ENCODE peak calls at places on chromosomes 1 and 21, in seven cellular contexts. One of them, this sample, is unnamed.

GRCh38 chr1:52152976-52153375 is 11.1 kb downstream of the ZFYVE9 start:
- DNase-seq in Calu3: no peak
- DNase-seq in WTC11: no peak
- DNase-seq in heart right ventricle: no peak
- DNase-seq in A549: no peak
- DNase-seq in gastrocnemius medialis: no peak
- DNase-seq in bronchial epithelial cell: no peak
- DNase-seq in this sample: no peak

GRCh38 chr1:58905126-58905490 is 121.3 kb upstream of the JUN start:
- DNase-seq in Calu3: no peak
- DNase-seq in gastrocnemius medialis: no peak
- DNase-seq in WTC11: no peak
- DNase-seq in bronchial epithelial cell: no peak
- DNase-seq in A549: no peak
- DNase-seq in heart right ventricle: no peak
- DNase-seq in this sample: no peak

GRCh38 chr1:31583995-31584868 is 7.9 kb downstream of the TINAGL1 start:
- DNase-seq in gastrocnemius medialis: peak
- DNase-seq in A549: no peak
- DNase-seq in heart right ventricle: peak
- DNase-seq in Calu3: peak
- DNase-seq in bronchial epithelial cell: no peak
- DNase-seq in WTC11: no peak
- DNase-seq in this sample: peak

GRCh38 chr1:117780981-117781475 is 148.4 kb downstream of the GDAP2 start:
- DNase-seq in bronchial epithelial cell: no peak
- DNase-seq in heart right ventricle: no peak
- DNase-seq in gastrocnemius medialis: no peak
- DNase-seq in WTC11: no peak
- DNase-seq in Calu3: no peak
- DNase-seq in A549: no peak
- DNase-seq in this sample: no peak

GRCh38 chr21:45578811-45579381 is 36.7 kb upstream of the SLC19A1 start:
- DNase-seq in Calu3: no peak
- DNase-seq in bronchial epithelial cell: no peak
- DNase-seq in A549: no peak
- DNase-seq in heart right ventricle: no peak
- DNase-seq in WTC11: peak
- DNase-seq in gastrocnemius medialis: no peak
- DNase-seq in this sample: no peak

GRCh38 chr1:72282271-72282656 is at the start of gene NEGR1:
- DNase-seq in WTC11: peak
- DNase-seq in heart right ventricle: peak
- DNase-seq in A549: no peak
- DNase-seq in bronchial epithelial cell: peak
- DNase-seq in Calu3: peak
- DNase-seq in gastrocnemius medialis: peak
- DNase-seq in this sample: peak

GRCh38 chr1:211581521-211581920 is 2.6 kb upstream of the SLC30A1 start:
- DNase-seq in WTC11: no peak
- DNase-seq in bronchial epithelial cell: no peak
- DNase-seq in gastrocnemius medialis: peak
- DNase-seq in heart right ventricle: no peak
- DNase-seq in A549: no peak
- DNase-seq in Calu3: no peak
- DNase-seq in this sample: no peak

GRCh38 chr1:234922987-234923386 is 205.7 kb downstream of the TOMM20 start:
- DNase-seq in bronchial epithelial cell: no peak
- DNase-seq in A549: no peak
- DNase-seq in gastrocnemius medialis: no peak
- DNase-seq in WTC11: no peak
- DNase-seq in heart right ventricle: no peak
- DNase-seq in Calu3: no peak
- DNase-seq in this sample: no peak

GRCh38 chr1:61064673-61065072 is 17.7 kb upstream of the NFIA start:
- DNase-seq in A549: no peak
- DNase-seq in WTC11: no peak
- DNase-seq in bronchial epithelial cell: no peak
- DNase-seq in Calu3: no peak
- DNase-seq in gastrocnemius medialis: no peak
- DNase-seq in heart right ventricle: no peak
- DNase-seq in this sample: no peak

GRCh38 chr21:28856588-28857250 is 136.0 kb downstream of the LTN1 start:
- DNase-seq in A549: no peak
- DNase-seq in heart right ventricle: no peak
- DNase-seq in bronchial epithelial cell: no peak
- DNase-seq in WTC11: peak
- DNase-seq in Calu3: no peak
- DNase-seq in gastrocnemius medialis: no peak
- DNase-seq in this sample: no peak

GRCh38 chr21:41611966-41612606 is 104.1 kb upstream of the TMPRSS2 start:
- DNase-seq in WTC11: peak
- DNase-seq in Calu3: peak
- DNase-seq in A549: peak
- DNase-seq in gastrocnemius medialis: no peak
- DNase-seq in heart right ventricle: no peak
- DNase-seq in bronchial epithelial cell: peak
- DNase-seq in this sample: no peak

GRCh38 chr1:36522461-36523229 is 39.9 kb upstream of the CSF3R start:
- DNase-seq in gastrocnemius medialis: no peak
- DNase-seq in A549: no peak
- DNase-seq in heart right ventricle: no peak
- DNase-seq in bronchial epithelial cell: no peak
- DNase-seq in WTC11: no peak
- DNase-seq in Calu3: no peak
- DNase-seq in this sample: no peak

GRCh38 chr1:184482113-184482512 is 95.3 kb downstream of the C1orf21 start:
- DNase-seq in bronchial epithelial cell: no peak
- DNase-seq in WTC11: no peak
- DNase-seq in Calu3: no peak
- DNase-seq in gastrocnemius medialis: peak
- DNase-seq in heart right ventricle: peak
- DNase-seq in A549: no peak
- DNase-seq in this sample: no peak

GRCh38 chr1:57061369-57061768 is 95.6 kb upstream of the C8B start:
- DNase-seq in A549: no peak
- DNase-seq in bronchial epithelial cell: peak
- DNase-seq in gastrocnemius medialis: no peak
- DNase-seq in WTC11: no peak
- DNase-seq in heart right ventricle: peak
- DNase-seq in Calu3: peak
- DNase-seq in this sample: no peak

GRCh38 chr21:37266515-37267221 is 466 bp downstream of the VPS26C start:
- DNase-seq in WTC11: peak
- DNase-seq in heart right ventricle: no peak
- DNase-seq in A549: no peak
- DNase-seq in gastrocnemius medialis: peak
- DNase-seq in bronchial epithelial cell: peak
- DNase-seq in Calu3: peak
- DNase-seq in this sample: no peak

GRCh38 chr1:87916965-87917364 is 588.3 kb downstream of the LMO4 start:
- DNase-seq in bronchial epithelial cell: no peak
- DNase-seq in heart right ventricle: no peak
- DNase-seq in Calu3: no peak
- DNase-seq in WTC11: no peak
- DNase-seq in gastrocnemius medialis: no peak
- DNase-seq in A549: no peak
- DNase-seq in this sample: no peak

GRCh38 chr1:230067441-230067870 is 418 bp downstream of the GALNT2 start:
- DNase-seq in A549: peak
- DNase-seq in WTC11: peak
- DNase-seq in bronchial epithelial cell: no peak
- DNase-seq in heart right ventricle: peak
- DNase-seq in gastrocnemius medialis: peak
- DNase-seq in Calu3: peak
- DNase-seq in this sample: no peak

GRCh38 chr1:7043232-7043549 is 257.9 kb downstream of the CAMTA1 start:
- DNase-seq in heart right ventricle: no peak
- DNase-seq in bronchial epithelial cell: no peak
- DNase-seq in gastrocnemius medialis: no peak
- DNase-seq in A549: no peak
- DNase-seq in Calu3: no peak
- DNase-seq in WTC11: no peak
- DNase-seq in this sample: no peak

GRCh38 chr1:1943834-1944570 is 24.9 kb upstream of the TMEM52 start:
- DNase-seq in heart right ventricle: peak
- DNase-seq in bronchial epithelial cell: peak
- DNase-seq in gastrocnemius medialis: no peak
- DNase-seq in WTC11: peak
- DNase-seq in Calu3: peak
- DNase-seq in A549: peak
- DNase-seq in this sample: no peak

GRCh38 chr1:26799479-26800133 is 11.9 kb downstream of the PIGV start:
- DNase-seq in Calu3: peak
- DNase-seq in WTC11: no peak
- DNase-seq in bronchial epithelial cell: peak
- DNase-seq in heart right ventricle: peak
- DNase-seq in A549: no peak
- DNase-seq in gastrocnemius medialis: peak
- DNase-seq in this sample: no peak

DNA sequence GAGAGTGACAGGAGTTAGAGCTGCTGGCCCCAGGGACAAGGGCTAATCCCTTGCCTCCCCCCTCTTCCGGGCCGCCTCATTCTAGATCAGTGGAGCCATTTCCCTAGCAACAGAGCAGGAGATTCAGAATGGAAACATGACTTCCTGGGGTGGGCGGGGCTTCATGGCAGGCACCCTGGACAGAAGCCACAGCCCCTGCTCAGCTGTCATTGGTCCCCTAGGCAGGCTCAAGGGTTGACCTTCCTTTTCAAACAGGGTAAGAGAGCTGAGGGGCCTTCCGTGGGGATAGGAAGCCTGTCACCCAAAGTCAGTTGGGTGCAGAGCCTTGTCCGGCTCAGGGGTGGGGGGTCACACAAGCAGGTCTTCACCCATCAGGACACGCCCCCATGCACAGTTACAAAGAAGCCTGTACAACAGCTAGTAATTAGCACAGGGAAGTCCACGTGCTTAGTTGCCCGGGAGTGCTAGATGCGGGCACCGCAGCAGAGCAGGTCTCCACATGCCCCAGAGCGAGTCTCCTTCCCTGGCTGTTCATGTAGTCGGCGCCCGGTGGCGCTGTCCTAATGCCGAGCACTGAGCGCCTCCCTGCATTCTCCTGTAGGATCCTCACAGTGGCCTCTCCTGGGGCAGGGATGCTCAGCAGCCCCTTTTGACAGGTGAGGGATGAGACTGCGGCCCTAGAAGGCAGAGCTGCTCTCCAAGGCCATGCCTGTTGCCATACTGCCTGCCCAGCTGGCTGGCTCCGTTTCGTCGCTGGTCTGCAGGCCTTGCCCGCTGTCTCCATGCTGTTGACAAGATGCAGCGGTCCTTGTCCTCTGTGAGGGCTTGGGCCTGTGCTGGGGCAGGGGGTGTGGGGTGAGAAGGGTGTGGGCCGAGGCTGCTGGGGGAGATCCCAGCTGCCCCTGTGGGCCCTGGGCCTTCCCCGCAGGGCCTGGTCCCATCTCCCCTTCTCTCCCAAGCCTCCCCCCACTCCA is 5.1 kb downstream of the TMEM201 start:
- DNase-seq in Calu3: peak
- DNase-seq in A549: no peak
- DNase-seq in bronchial epithelial cell: peak
- DNase-seq in WTC11: peak
- DNase-seq in heart right ventricle: peak
- DNase-seq in gastrocnemius medialis: peak
- DNase-seq in this sample: peak
- TF ChIP-seq CTCF in Calu3: no peak
- TF ChIP-seq CTCF in A549: no peak
- TF ChIP-seq CTCF in bronchial epithelial cell: peak
- TF ChIP-seq CTCF in WTC11: no peak
- TF ChIP-seq CTCF in heart right ventricle: no peak
- TF ChIP-seq CTCF in gastrocnemius medialis: no peak
- TF ChIP-seq CTCF in this sample: peak

GRCh38 chr1:43009274-43009673 is 50.6 kb upstream of the SLC2A1 start:
- DNase-seq in bronchial epithelial cell: no peak
- DNase-seq in WTC11: no peak
- DNase-seq in gastrocnemius medialis: no peak
- DNase-seq in Calu3: no peak
- DNase-seq in A549: no peak
- DNase-seq in heart right ventricle: no peak
- DNase-seq in this sample: no peak

GRCh38 chr1:43008106-43008424 is 49.4 kb upstream of the SLC2A1 start:
- DNase-seq in WTC11: no peak
- DNase-seq in bronchial epithelial cell: no peak
- DNase-seq in Calu3: no peak
- DNase-seq in gastrocnemius medialis: no peak
- DNase-seq in heart right ventricle: no peak
- DNase-seq in A549: no peak
- DNase-seq in this sample: no peak

GRCh38 chr1:43005460-43006351 is 47.0 kb upstream of the SLC2A1 start:
- DNase-seq in A549: no peak
- DNase-seq in heart right ventricle: no peak
- DNase-seq in Calu3: no peak
- DNase-seq in WTC11: peak
- DNase-seq in bronchial epithelial cell: no peak
- DNase-seq in gastrocnemius medialis: no peak
- DNase-seq in this sample: no peak

GRCh38 chr1:43008425-43009108 is 49.9 kb upstream of the SLC2A1 start:
- DNase-seq in Calu3: no peak
- DNase-seq in bronchial epithelial cell: no peak
- DNase-seq in A549: no peak
- DNase-seq in heart right ventricle: no peak
- DNase-seq in gastrocnemius medialis: no peak
- DNase-seq in WTC11: peak
- DNase-seq in this sample: no peak

GRCh38 chr1:43007377-43008105 is 48.9 kb upstream of the SLC2A1 start:
- DNase-seq in WTC11: peak
- DNase-seq in gastrocnemius medialis: no peak
- DNase-seq in Calu3: peak
- DNase-seq in bronchial epithelial cell: peak
- DNase-seq in A549: no peak
- DNase-seq in heart right ventricle: no peak
- DNase-seq in this sample: no peak
- TF ChIP-seq CTCF in WTC11: no peak
- TF ChIP-seq CTCF in gastrocnemius medialis: no peak
- TF ChIP-seq CTCF in Calu3: no peak
- TF ChIP-seq CTCF in bronchial epithelial cell: no peak
- TF ChIP-seq CTCF in A549: no peak
- TF ChIP-seq CTCF in heart right ventricle: no peak
- TF ChIP-seq CTCF in this sample: no peak

DNA sequence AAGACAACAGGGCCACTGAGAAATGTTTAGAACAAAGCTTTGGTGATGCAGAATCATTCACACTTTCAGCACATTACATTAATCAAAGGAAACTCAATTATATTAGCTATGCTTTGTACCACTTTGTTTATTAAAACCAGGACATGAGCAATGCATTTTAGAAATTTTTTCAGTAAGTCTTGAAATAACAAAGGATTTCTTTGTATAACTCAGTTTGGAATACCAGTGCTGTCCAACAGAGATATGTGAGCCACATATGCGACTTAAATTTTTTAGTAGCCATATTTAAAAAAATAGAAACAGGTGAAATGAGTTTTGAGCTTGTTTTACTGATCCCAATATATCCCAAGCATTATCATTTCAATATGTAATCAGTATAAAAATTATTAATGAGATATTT is 18.8 kb upstream of the F3 start:
- DNase-seq in heart right ventricle: no peak
- DNase-seq in WTC11: no peak
- DNase-seq in gastrocnemius medialis: no peak
- DNase-seq in bronchial epithelial cell: no peak
- DNase-seq in A549: no peak
- DNase-seq in Calu3: no peak
- DNase-seq in this sample: no peak
- TF ChIP-seq CTCF in heart right ventricle: no peak
- TF ChIP-seq CTCF in WTC11: no peak
- TF ChIP-seq CTCF in gastrocnemius medialis: no peak
- TF ChIP-seq CTCF in bronchial epithelial cell: no peak
- TF ChIP-seq CTCF in A549: no peak
- TF ChIP-seq CTCF in Calu3: no peak
- TF ChIP-seq CTCF in this sample: no peak

GRCh38 chr1:195345149-195345548 is 1263.1 kb downstream of the KCNT2 start:
- DNase-seq in A549: no peak
- DNase-seq in WTC11: peak
- DNase-seq in gastrocnemius medialis: no peak
- DNase-seq in Calu3: no peak
- DNase-seq in heart right ventricle: no peak
- DNase-seq in bronchial epithelial cell: no peak
- DNase-seq in this sample: no peak
- TF ChIP-seq CTCF in A549: no peak
- TF ChIP-seq CTCF in WTC11: peak
- TF ChIP-seq CTCF in gastrocnemius medialis: no peak
- TF ChIP-seq CTCF in Calu3: no peak
- TF ChIP-seq CTCF in heart right ventricle: no peak
- TF ChIP-seq CTCF in bronchial epithelial cell: no peak
- TF ChIP-seq CTCF in this sample: peak

This sample was measured in retinal pigment epithelial cell.